ENCODE peak calls at places on chromosomes 12 and 14, in seven cellular contexts. T, Z, U, W, B, V and D are unnamed samples.

GRCh38 chr12:51891843-51892242 is 3.9 kb downstream of the ANKRD33 start:
- DNase-seq in T (peak), Z (no peak), U (no peak), W (no peak), B (peak), V (peak), D (no peak)

GRCh38 chr12:97003276-97003675 is 96.2 kb downstream of the NEDD1 start:
- DNase-seq in T (no peak), Z (no peak), U (no peak), W (no peak), B (no peak), V (no peak), D (no peak)

GRCh38 chr12:49549735-49550710 is 11.2 kb downstream of the KCNH3 start:
- DNase-seq in T (no peak), Z (no peak), U (no peak), W (no peak), B (no peak), V (no peak), D (no peak)

GRCh38 chr12:3636328-3636727 is 116.6 kb downstream of the CRACR2A start:
- DNase-seq in T (no peak), Z (no peak), U (no peak), W (no peak), B (no peak), V (no peak), D (no peak)

GRCh38 chr12:449203-449602 is 10.5 kb upstream of the B4GALNT3 start:
- DNase-seq in T (no peak), Z (no peak), U (no peak), W (no peak), B (no peak), V (no peak), D (no peak)

GRCh38 chr12:15629108-15629507 is 160.1 kb downstream of the EPS8 start:
- DNase-seq in T (peak), Z (no peak), U (no peak), W (peak), B (peak), V (peak), D (peak)

GRCh38 chr12:131452444-131452860 is 258.4 kb upstream of the SFSWAP start:
- DNase-seq in T (no peak), Z (no peak), U (no peak), W (no peak), B (no peak), V (no peak), D (peak)

GRCh38 chr12:113910751-113911272 is 55.3 kb downstream of the RBM19 start:
- DNase-seq in T (no peak), Z (no peak), U (no peak), W (no peak), B (no peak), V (no peak), D (no peak)

GRCh38 chr14:105497671-105498429 is 6.8 kb downstream of the TEDC1 start:
- DNase-seq in T (no peak), Z (no peak), U (no peak), W (peak), B (no peak), V (no peak), D (no peak)

GRCh38 chr12:70609203-70609602 is 28.0 kb downstream of the PTPRB start:
- DNase-seq in T (no peak), Z (no peak), U (no peak), W (no peak), B (no peak), V (peak), D (no peak)

GRCh38 chr12:121404734-121405133 is 4.8 kb downstream of the RNF34 start:
- DNase-seq in T (peak), Z (no peak), U (no peak), W (no peak), B (no peak), V (no peak), D (no peak)

GRCh38 chr12:34603382-34604035 is 581.2 kb downstream of the ALG10 start:
- DNase-seq in T (no peak), Z (no peak), U (no peak), W (no peak), B (no peak), V (no peak), D (no peak)

GRCh38 chr14:42214981-42215491 is 608.4 kb downstream of the LRFN5 start:
- DNase-seq in T (peak), Z (peak), U (no peak), W (no peak), B (peak), V (peak), D (no peak)

GRCh38 chr14:45251912-45252311 is 1.1 kb downstream of the MIS18BP1 start:
- DNase-seq in T (peak), Z (no peak), U (no peak), W (no peak), B (peak), V (peak), D (no peak)

GRCh38 chr14:74347096-74347794 is 1.0 kb upstream of the VRTN start:
- DNase-seq in T (no peak), Z (no peak), U (no peak), W (no peak), B (no peak), V (no peak), D (no peak)

GRCh38 chr12:93682846-93683261 is 5.7 kb downstream of the CRADD start:
- DNase-seq in T (no peak), Z (no peak), U (no peak), W (no peak), B (no peak), V (no peak), D (no peak)

GRCh38 chr12:2291182-2291832 is 238.5 kb downstream of the CACNA1C start:
- DNase-seq in T (peak), Z (no peak), U (no peak), W (no peak), B (no peak), V (no peak), D (peak)

GRCh38 chr14:54737132-54737711 is 165.4 kb downstream of the GCH1 start:
- DNase-seq in T (peak), Z (no peak), U (no peak), W (no peak), B (peak), V (peak), D (no peak)

GRCh38 chr12:124898200-124898950 is 16.1 kb downstream of the UBC start:
- DNase-seq in T (no peak), Z (no peak), U (peak), W (no peak), B (no peak), V (no peak), D (no peak)

GRCh38 chr12:43099691-43100163 is 452.3 kb downstream of the ADAMTS20 start:
- DNase-seq in T (peak), Z (no peak), U (no peak), W (no peak), B (peak), V (no peak), D (no peak)

GRCh38 chr14:96042218-96042930 is 3.2 kb downstream of the C14orf132 start:
- DNase-seq in T (peak), Z (no peak), U (no peak), W (no peak), B (peak), V (peak), D (no peak)

GRCh38 chr12:120832712-120833111 is 71.4 kb downstream of the SPPL3 start:
- DNase-seq in T (no peak), Z (no peak), U (no peak), W (no peak), B (no peak), V (no peak), D (no peak)

GRCh38 chr12:29253916-29254625 is 105.0 kb downstream of the FAR2 start:
- DNase-seq in T (no peak), Z (no peak), U (no peak), W (no peak), B (no peak), V (no peak), D (no peak)

GRCh38 chr12:76199808-76200207 is 115.3 kb upstream of the NAP1L1 start:
- DNase-seq in T (peak), Z (peak), U (no peak), W (no peak), B (peak), V (peak), D (no peak)

GRCh38 chr12:81798294-81798693 is 39.1 kb upstream of the PPFIA2 start:
- DNase-seq in T (no peak), Z (no peak), U (no peak), W (no peak), B (no peak), V (no peak), D (no peak)

GRCh38 chr12:81800298-81801148 is 41.4 kb upstream of the PPFIA2 start:
- DNase-seq in T (peak), Z (no peak), U (no peak), W (no peak), B (no peak), V (no peak), D (no peak)

GRCh38 chr12:81792666-81793065 is 33.5 kb upstream of the PPFIA2 start:
- DNase-seq in T (no peak), Z (no peak), U (no peak), W (no peak), B (no peak), V (no peak), D (no peak)

GRCh38 chr12:81797100-81797499 is 38.0 kb upstream of the PPFIA2 start:
- DNase-seq in T (peak), Z (no peak), U (no peak), W (no peak), B (no peak), V (no peak), D (no peak)
- TF ChIP-seq CTCF in T (peak), Z (peak), U (no peak), W (no peak), B (peak), V (peak), D (peak)

DNA sequence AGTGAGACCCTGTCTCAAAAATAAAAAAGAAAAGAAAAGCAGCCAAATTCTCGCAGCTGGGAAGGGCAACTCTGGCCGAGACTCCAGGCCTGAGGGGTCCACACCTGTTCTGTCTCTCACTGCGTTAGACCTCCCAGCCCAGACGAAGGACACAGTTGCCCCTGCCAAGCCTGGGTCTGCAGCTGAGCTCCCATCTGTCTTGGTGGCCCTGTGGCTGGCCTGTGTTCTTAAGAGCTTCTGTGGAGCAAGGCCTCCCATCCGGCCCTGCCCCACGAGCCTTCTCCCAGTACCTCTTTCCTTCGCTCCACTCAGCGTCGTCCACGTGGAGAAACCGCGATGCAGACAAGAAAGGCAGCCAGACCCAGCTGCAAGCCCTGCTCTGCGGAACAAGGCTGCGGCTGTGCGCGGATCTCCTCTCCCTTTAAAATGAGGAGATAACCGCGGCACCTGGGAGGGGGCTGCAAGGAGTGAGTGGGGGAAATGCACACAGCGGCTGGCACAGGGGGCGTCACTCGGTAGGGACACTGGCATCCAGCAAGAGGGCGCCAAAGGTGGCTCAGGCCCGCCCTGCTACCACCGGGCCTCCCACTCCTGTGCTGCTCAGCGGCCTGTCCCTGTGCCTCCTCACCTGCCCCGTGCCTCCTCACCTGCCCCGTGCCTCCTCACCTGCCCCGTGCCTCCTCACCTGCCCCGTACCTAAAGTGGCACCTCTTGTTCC is 42.4 kb downstream of the LRRC74A start:
- DNase-seq in T (no peak), Z (no peak), U (no peak), W (no peak), B (no peak), V (no peak), D (no peak)
- TF ChIP-seq CTCF in T (no peak), Z (no peak), U (no peak), W (no peak), B (no peak), V (no peak), D (no peak)

DNA sequence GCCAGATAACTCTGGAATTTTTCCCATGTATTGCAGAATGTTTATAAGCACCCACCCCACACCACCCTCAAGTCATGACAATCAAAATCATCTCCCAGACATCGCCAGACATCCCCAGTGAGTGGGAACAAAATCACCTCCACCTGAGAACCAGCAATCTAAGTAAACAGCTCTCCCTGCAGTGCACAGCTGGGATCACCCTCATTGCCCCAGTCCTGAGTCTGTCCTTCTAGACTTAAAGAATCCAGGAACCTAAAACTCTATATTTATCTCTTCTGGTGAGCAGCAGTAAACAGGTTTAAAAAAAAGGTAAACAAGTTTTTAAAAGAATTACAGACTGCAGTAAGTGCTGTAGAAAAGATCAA is 43.3 kb upstream of the CMKLR1 start:
- DNase-seq in T (no peak), Z (no peak), U (no peak), W (no peak), B (no peak), V (no peak), D (no peak)
- TF ChIP-seq CTCF in T (no peak), Z (no peak), U (no peak), W (no peak), B (no peak), V (no peak), D (no peak)

GRCh38 chr12:109912790-109913189 is 12.7 kb downstream of the TCHP start:
- DNase-seq in T (no peak), Z (no peak), U (no peak), W (no peak), B (no peak), V (no peak), D (no peak)

GRCh38 chr12:109914461-109914860 is 14.4 kb downstream of the TCHP start:
- DNase-seq in T (no peak), Z (no peak), U (no peak), W (no peak), B (no peak), V (no peak), D (no peak)

GRCh38 chr12:109910254-109910968 is 10.3 kb downstream of the TCHP start:
- DNase-seq in T (no peak), Z (no peak), U (no peak), W (no peak), B (no peak), V (no peak), D (no peak)

GRCh38 chr12:109915171-109916040 is 15.3 kb downstream of the TCHP start:
- DNase-seq in T (no peak), Z (no peak), U (no peak), W (no peak), B (no peak), V (no peak), D (no peak)

DNA sequence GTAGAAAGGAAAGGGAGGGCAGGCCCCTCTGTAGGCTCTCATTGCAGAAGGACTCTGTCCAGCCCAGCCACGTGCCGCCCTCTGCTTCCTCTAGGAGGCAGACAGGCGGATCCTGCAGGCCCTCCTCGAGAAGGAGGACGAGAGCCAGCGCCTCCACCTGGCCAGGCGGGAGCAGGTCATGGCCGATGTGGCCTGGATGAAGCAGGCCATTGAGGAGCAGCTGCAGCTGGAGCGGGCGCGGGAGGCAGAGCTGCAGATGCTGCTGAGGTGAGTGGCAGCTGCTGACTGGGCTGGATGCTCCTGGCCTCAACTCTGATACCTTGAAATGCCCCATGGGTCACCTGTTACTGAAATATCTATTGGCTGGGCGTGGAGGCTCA is 10.9 kb downstream of the TCHP start:
- DNase-seq in T (peak), Z (no peak), U (no peak), W (no peak), B (peak), V (peak), D (peak)
- TF ChIP-seq CTCF in T (peak), Z (peak), U (no peak), W (no peak), B (peak), V (peak), D (peak)